ENCODE peak calls at places on chromosomes 7 and 10, in four cellular contexts. C is AG10803, U is WERI-Rb-1, L is Caco-2. Q is an unnamed sample.

GRCh38 chr10:24254180-24254579 is 45.2 kb downstream of the KIAA1217 start:
- DNase-seq in U (no peak), L (no peak), C (peak; percentile 29), Q (no peak)

GRCh38 chr7:3559178-3559765 is 258.2 kb downstream of the SDK1 start:
- DNase-seq in C (peak; percentile 25), L (no peak), U (no peak), Q (no peak)

GRCh38 chr10:63761243-63761642 is 240.0 kb downstream of the REEP3 start:
- DNase-seq in C (no peak), U (no peak), L (no peak), Q (no peak)

GRCh38 chr7:101580596-101580995 is 48.5 kb downstream of the MYL10 start:
- DNase-seq in U (no peak), C (no peak), L (no peak), Q (no peak)

GRCh38 chr7:22350466-22351328 is 6.3 kb downstream of the RAPGEF5 start:
- DNase-seq in U (no peak), C (peak; percentile 50), L (peak; percentile 58), Q (no peak)

GRCh38 chr10:32937824-32938482 is 20.1 kb downstream of the ITGB1 start:
- DNase-seq in L (no peak), C (peak; percentile 56), U (no peak), Q (no peak)

GRCh38 chr7:82729172-82730030 is 285.8 kb upstream of the CACNA2D1 start:
- DNase-seq in C (peak; percentile 32), L (no peak), U (peak; percentile 14), Q (no peak)

GRCh38 chr7:68963547-68963946 is 634.7 kb upstream of the AUTS2 start:
- DNase-seq in L (no peak), U (peak; percentile 43), C (peak; percentile 95), Q (no peak)

GRCh38 chr10:58784361-58784760 is 271.7 kb downstream of the BICC1 start:
- DNase-seq in L (no peak), C (peak; percentile 38), U (no peak), Q (no peak)

GRCh38 chr10:80270887-80271286 is 18.6 kb downstream of the MAT1A start:
- DNase-seq in U (no peak), L (no peak), C (no peak), Q (no peak)

GRCh38 chr7:138538518-138538917 is 78.5 kb downstream of the TRIM24 start:
- DNase-seq in U (no peak), C (peak; percentile 42), L (no peak), Q (no peak)

GRCh38 chr10:28853195-28853594 is 175.9 kb downstream of the BAMBI start:
- DNase-seq in L (no peak), C (peak; percentile 7), U (no peak), Q (no peak)

GRCh38 chr10:34996843-34997242 is 93.3 kb downstream of the CUL2 start:
- DNase-seq in U (no peak), L (no peak), C (peak; percentile 83), Q (no peak)

GRCh38 chr10:57638411-57638810 is 629.3 kb downstream of the IPMK start:
- DNase-seq in U (no peak), L (no peak), C (no peak), Q (no peak)

GRCh38 chr7:117811696-117812095 is 61.5 kb downstream of the CTTNBP2 start:
- DNase-seq in C (no peak), U (no peak), L (no peak), Q (no peak)

GRCh38 chr7:15546272-15546792 is 15.5 kb downstream of the AGMO start:
- DNase-seq in C (no peak), L (no peak), U (no peak), Q (no peak)

GRCh38 chr7:106773228-106773627 is 91.9 kb upstream of the PIK3CG start:
- DNase-seq in U (no peak), L (peak; percentile 50), C (no peak), Q (no peak)

GRCh38 chr7:89458076-89458475 is 662.5 kb upstream of the TEX47 start:
- DNase-seq in C (no peak), L (no peak), U (no peak), Q (no peak)

GRCh38 chr7:66937940-66938339 is 16.9 kb downstream of the TMEM248 start:
- DNase-seq in U (no peak), L (no peak), C (no peak), Q (no peak)

GRCh38 chr10:77428776-77429395 is 208.7 kb downstream of the KCNMA1 start:
- DNase-seq in C (peak; percentile 76), L (peak; percentile 59), U (peak; percentile 72), Q (no peak)

GRCh38 chr10:6473901-6474370 is 106.1 kb downstream of the PRKCQ start:
- DNase-seq in L (no peak), U (no peak), C (no peak), Q (peak; percentile 34)

GRCh38 chr7:100674441-100675407 is 1.2 kb downstream of the GNB2 start:
- DNase-seq in L (peak; percentile 35), U (no peak), C (no peak), Q (no peak)

GRCh38 chr7:66682350-66683093 is 53.8 kb downstream of the KCTD7 start:
- DNase-seq in L (no peak), C (peak; percentile 54), U (no peak), Q (no peak)

GRCh38 chr10:35334297-35334696 is 2.0 kb upstream of the CCNY start:
- DNase-seq in U (no peak), L (no peak), C (no peak), Q (no peak)

GRCh38 chr7:87797395-87797794 is 78.8 kb downstream of the SLC25A40 start:
- DNase-seq in L (no peak), U (no peak), C (no peak), Q (no peak)

GRCh38 chr7:87797798-87798403 is 78.3 kb downstream of the SLC25A40 start:
- DNase-seq in U (no peak), C (peak; percentile 48), L (no peak), Q (no peak)
- TF ChIP-seq CTCF in U (peak; percentile 62), C (peak; percentile 74), L (peak; percentile 61), Q (peak; percentile 62)

DNA sequence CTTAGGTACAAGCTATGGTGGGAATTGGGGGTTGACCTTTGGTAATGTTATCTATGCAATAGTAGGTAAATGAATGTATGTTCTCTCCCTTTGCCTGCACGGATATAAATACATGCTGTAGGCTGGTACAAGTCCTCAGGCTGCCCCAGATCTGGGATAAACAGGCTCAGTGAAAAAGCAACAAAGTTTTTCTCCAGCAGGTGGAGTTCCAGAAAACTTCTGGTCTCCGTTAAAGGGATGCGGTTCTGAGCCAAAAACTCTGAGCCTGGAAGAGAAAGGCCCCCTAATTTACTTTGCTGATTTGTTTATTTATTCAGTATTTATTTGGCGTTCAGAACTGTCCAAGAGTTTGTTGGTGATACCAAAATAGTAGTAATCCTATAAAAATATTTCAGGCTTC is 204.7 kb downstream of the ADRA2A start:
- DNase-seq in L (no peak), C (peak; percentile 31), U (no peak), Q (no peak)
- TF ChIP-seq CTCF in L (peak; percentile 37), C (peak; percentile 64), U (peak; percentile 44), Q (no peak)

GRCh38 chr10:83166344-83166743 is 973.0 kb upstream of the GHITM start:
- DNase-seq in L (peak; percentile 47), C (no peak), U (peak; percentile 66), Q (no peak)
- TF ChIP-seq CTCF in L (no peak), C (no peak), U (peak; percentile 67), Q (no peak)

GRCh38 chr7:44534087-44534486 is 7.0 kb downstream of the NPC1L1 start:
- DNase-seq in C (no peak), L (no peak), U (no peak), Q (no peak)

GRCh38 chr7:44535348-44536064 is 5.6 kb downstream of the NPC1L1 start:
- DNase-seq in C (no peak), L (no peak), U (no peak), Q (no peak)

GRCh38 chr7:44536090-44536489 is 5.0 kb downstream of the NPC1L1 start:
- DNase-seq in L (no peak), C (no peak), U (no peak), Q (no peak)

GRCh38 chr7:44533301-44534055 is 7.7 kb downstream of the NPC1L1 start:
- DNase-seq in C (no peak), U (no peak), L (no peak), Q (no peak)

DNA sequence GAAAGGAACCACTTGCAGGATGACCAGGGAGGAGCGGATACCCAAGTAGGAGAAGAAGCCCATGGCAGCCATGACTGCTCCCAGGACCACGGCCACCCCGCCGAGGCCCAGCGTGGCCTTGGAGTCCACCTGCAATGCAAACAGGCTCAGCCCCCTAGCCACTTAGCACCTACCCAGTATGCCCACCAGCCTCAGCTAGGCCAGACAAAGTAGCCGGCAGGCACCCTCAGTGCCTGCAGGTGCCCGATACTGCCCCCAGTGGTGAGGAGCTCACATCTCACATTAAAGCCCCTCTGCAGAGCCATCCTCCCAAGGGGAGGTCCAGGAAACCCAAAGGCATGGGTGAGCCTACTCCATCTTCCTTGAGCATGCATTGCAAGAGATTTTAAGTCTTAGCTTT is 6.6 kb downstream of the NPC1L1 start:
- DNase-seq in C (no peak), U (peak; percentile 73), L (peak; percentile 61), Q (peak; percentile 33)
- TF ChIP-seq CTCF in C (peak; percentile 45), U (peak; percentile 89), L (peak; percentile 63), Q (peak; percentile 62)

GRCh38 chr7:97858221-97858620 is 14.0 kb downstream of the ASNS start:
- DNase-seq in L (no peak), C (no peak), U (no peak), Q (no peak)
- TF ChIP-seq CTCF in L (no peak), C (no peak), U (no peak), Q (no peak)

GRCh38 chr10:70671619-70672164 is 614 bp upstream of the ADAMTS14 start:
- DNase-seq in L (no peak), U (no peak), C (peak; percentile 25), Q (no peak)
- TF ChIP-seq CTCF in L (no peak), U (peak; percentile 31), C (peak; percentile 31), Q (no peak)

Q was measured in natural killer cell.